ENCODE peak calls at places on chromosomes 2 and 18, in eight cellular contexts. O is lung, G is GM23338, W is H9, L is HCT116, E is osteoblast, I is SJCRH30, U is fibroblast of lung. S is an unnamed sample.

GRCh38 chr2:197515277-197515797 is 529 bp upstream of the MOB4 start:
- DNase-seq in U (no peak), E (no peak), W (no peak), I (no peak), L (peak), G (no peak), O (no peak), S (no peak)

GRCh38 chr18:36158261-36158867 is 28.7 kb downstream of the ELP2 start:
- DNase-seq in W (no peak), E (no peak), G (no peak), I (no peak), L (no peak), U (peak), O (no peak), S (no peak)

GRCh38 chr2:201696151-201696659 is 2.2 kb downstream of the MPP4 start:
- DNase-seq in W (no peak), G (no peak), E (peak), I (peak), L (no peak), O (no peak), U (peak), S (no peak)

GRCh38 chr2:223759569-223760430 is 77.6 kb downstream of the AP1S3 start:
- DNase-seq in W (no peak), E (no peak), O (no peak), G (no peak), U (peak), I (no peak), L (peak), S (no peak)

GRCh38 chr2:193868132-193868531 is 1673.4 kb upstream of the TMEFF2 start:
- DNase-seq in O (no peak), E (no peak), U (no peak), L (no peak), G (no peak), W (no peak), I (no peak), S (no peak)

GRCh38 chr2:162221064-162221463 is 22.2 kb downstream of the FAP start:
- DNase-seq in I (peak), U (peak), W (peak), E (peak), O (peak), G (peak), L (peak), S (peak)

GRCh38 chr2:2843969-2844548 is 513.0 kb upstream of the MYT1L start:
- DNase-seq in I (no peak), G (peak), U (no peak), L (peak), W (no peak), E (no peak), O (no peak), S (no peak)

GRCh38 chr2:216478151-216478550 is 20.5 kb upstream of the RPL37A start:
- DNase-seq in E (peak), G (no peak), U (peak), O (no peak), W (no peak), L (peak), I (peak), S (no peak)

GRCh38 chr2:175251425-175252041 is 70.0 kb upstream of the ATP5MC3 start:
- DNase-seq in I (no peak), W (no peak), G (peak), O (no peak), E (peak), L (peak), U (peak), S (no peak)

GRCh38 chr2:167961536-167961935 is 285.9 kb downstream of the STK39 start:
- DNase-seq in E (no peak), I (no peak), G (no peak), L (no peak), U (no peak), W (no peak), O (no peak), S (no peak)

GRCh38 chr18:33906046-33906445 is 318.7 kb downstream of the NOL4 start:
- DNase-seq in L (no peak), U (peak), I (no peak), W (no peak), E (no peak), G (no peak), O (no peak), S (no peak)

GRCh38 chr18:46427216-46427995 is 229.6 kb downstream of the LOXHD1 start:
- DNase-seq in U (no peak), G (no peak), E (no peak), L (no peak), W (no peak), O (no peak), I (no peak), S (no peak)

GRCh38 chr2:219352448-219353023 is 20.0 kb upstream of the RESP18 start:
- DNase-seq in G (peak), L (peak), O (peak), I (peak), E (peak), U (peak), W (peak), S (no peak)

GRCh38 chr2:60530660-60531276 is 22.7 kb downstream of the BCL11A start:
- DNase-seq in L (no peak), W (no peak), O (peak), E (no peak), U (peak), I (peak), G (peak), S (no peak)

GRCh38 chr2:3585239-3586109 is 9.4 kb upstream of the COLEC11 start:
- DNase-seq in G (no peak), E (no peak), L (no peak), W (no peak), U (peak), I (no peak), O (peak), S (peak)

GRCh38 chr18:51668101-51668500 is 470.6 kb upstream of the MEX3C start:
- DNase-seq in G (peak), W (peak), E (no peak), U (peak), O (peak), I (peak), L (peak), S (no peak)

GRCh38 chr2:231780123-231780908 is 766 bp downstream of the PDE6D start:
- DNase-seq in L (no peak), E (peak), W (peak), O (no peak), I (peak), U (peak), G (peak), S (no peak)

GRCh38 chr2:179826297-179826696 is 35.1 kb downstream of the ZNF385B start:
- DNase-seq in G (no peak), I (no peak), U (peak), O (no peak), W (no peak), E (no peak), L (no peak), S (no peak)

GRCh38 chr2:161306919-161307318 is 1.3 kb upstream of the PSMD14 start:
- DNase-seq in W (peak), L (no peak), O (no peak), G (peak), U (no peak), E (no peak), I (no peak), S (no peak)

GRCh38 chr2:64323192-64323591 is 130.8 kb upstream of the LGALSL start:
- DNase-seq in E (no peak), U (no peak), L (no peak), O (no peak), I (no peak), G (no peak), W (no peak), S (no peak)

GRCh38 chr2:179377296-179377695 is 112.7 kb upstream of the SESTD1 start:
- DNase-seq in L (no peak), O (no peak), U (peak), E (peak), G (no peak), W (no peak), I (no peak), S (no peak)

GRCh38 chr2:133600231-133600630 is 32.0 kb upstream of the NCKAP5 start:
- DNase-seq in O (no peak), L (no peak), E (no peak), U (no peak), W (no peak), I (no peak), G (no peak), S (no peak)

GRCh38 chr2:72138921-72139381 is 8.7 kb downstream of the CYP26B1 start:
- DNase-seq in U (peak), E (peak), O (no peak), I (no peak), G (no peak), W (peak), L (no peak), S (peak)

GRCh38 chr2:75221872-75222271 is 22.6 kb upstream of the TACR1 start:
- DNase-seq in U (peak), E (peak), O (no peak), W (no peak), G (no peak), L (no peak), I (no peak), S (no peak)

GRCh38 chr2:36951574-36951973 is 14.8 kb downstream of the STRN start:
- DNase-seq in E (peak), U (peak), L (no peak), W (no peak), I (no peak), O (no peak), G (no peak), S (no peak)

GRCh38 chr2:73972846-73973245 is 11.9 kb upstream of the TET3 start:
- DNase-seq in W (no peak), U (no peak), G (no peak), E (no peak), I (no peak), L (no peak), O (no peak), S (peak)

GRCh38 chr2:205770557-205770956 is 88.3 kb downstream of the NRP2 start:
- DNase-seq in O (no peak), E (no peak), G (no peak), U (no peak), W (no peak), I (no peak), L (no peak), S (no peak)

GRCh38 chr2:174072069-174072468 is 106.9 kb upstream of the SP3 start:
- DNase-seq in G (no peak), W (no peak), U (no peak), O (no peak), I (no peak), L (no peak), E (no peak), S (no peak)

GRCh38 chr2:174681983-174682577 is 82.2 kb downstream of the CHRNA1 start:
- DNase-seq in U (peak), E (peak), O (no peak), I (peak), G (peak), L (no peak), W (peak), S (peak)

GRCh38 chr2:11227595-11227994 is 72.3 kb downstream of the SLC66A3 start:
- DNase-seq in I (no peak), W (no peak), O (no peak), G (no peak), U (no peak), L (no peak), E (no peak), S (no peak)

GRCh38 chr2:130951018-130951417 is 114.3 kb downstream of the ARHGEF4 start:
- DNase-seq in G (no peak), U (no peak), O (no peak), E (no peak), I (no peak), L (no peak), W (no peak), S (no peak)

GRCh38 chr2:100018794-100019193 is 123.6 kb downstream of the AFF3 start:
- DNase-seq in W (no peak), G (no peak), L (no peak), I (no peak), O (no peak), U (peak), E (peak), S (no peak)

GRCh38 chr18:55402731-55403405 is 185.1 kb downstream of the TCF4 start:
- DNase-seq in U (peak), L (no peak), O (no peak), W (no peak), E (no peak), I (no peak), G (no peak), S (no peak)

GRCh38 chr2:51710222-51710621 is 678.3 kb upstream of the NRXN1 start:
- DNase-seq in G (peak), E (no peak), L (peak), U (no peak), I (no peak), O (no peak), W (peak), S (no peak)

GRCh38 chr2:161199885-161200284 is 39.7 kb downstream of the TANK start:
- DNase-seq in W (no peak), E (peak), L (no peak), O (no peak), G (no peak), U (no peak), I (no peak), S (no peak)

GRCh38 chr2:200247494-200247893 is 59.0 kb upstream of the SPATS2L start:
- DNase-seq in G (no peak), L (no peak), U (peak), I (no peak), W (no peak), E (no peak), O (no peak), S (no peak)

GRCh38 chr2:96115631-96116423 is 544 bp downstream of the ADRA2B start:
- DNase-seq in E (peak), G (peak), I (no peak), W (no peak), L (no peak), O (no peak), U (no peak), S (no peak)

GRCh38 chr2:24026233-24026632 is 16.3 kb downstream of the MFSD2B start:
- DNase-seq in L (no peak), U (no peak), G (peak), O (no peak), I (no peak), E (no peak), W (peak), S (no peak)

GRCh38 chr18:46042571-46043123 is 29.4 kb downstream of the PSTPIP2 start:
- DNase-seq in L (no peak), W (no peak), O (no peak), G (peak), E (peak), U (peak), I (peak), S (no peak)

GRCh38 chr2:222715729-222716128 is 44.3 kb downstream of the MOGAT1 start:
- DNase-seq in E (no peak), L (no peak), G (no peak), W (no peak), U (no peak), I (peak), O (no peak), S (no peak)
- H3K27ac ChIP-seq in E (no peak), L (no peak), G (no peak), W (no peak), U (no peak), I (peak), O (no peak), S (no peak)

DNA sequence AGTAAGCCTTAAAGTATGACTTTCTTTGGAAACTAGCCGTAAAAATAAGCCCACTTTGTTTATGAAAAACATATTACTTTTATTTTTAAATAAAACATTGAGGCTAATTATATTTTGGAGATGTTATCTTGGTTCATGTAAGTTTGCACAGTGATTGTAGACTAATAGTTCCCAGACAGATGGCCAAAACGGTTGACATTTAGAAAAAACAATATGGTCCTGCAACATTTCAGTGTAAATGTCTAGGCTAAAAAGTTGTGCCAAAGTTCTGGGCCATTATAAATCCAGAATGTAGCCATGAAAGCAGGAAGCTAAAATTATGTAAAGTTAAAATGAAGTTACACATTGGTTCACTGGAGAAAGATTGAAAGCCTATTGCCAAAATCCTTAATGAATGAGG is 43.6 kb downstream of the SLC5A7 start:
- DNase-seq in I (no peak), O (no peak), L (no peak), W (no peak), U (no peak), E (no peak), G (no peak), S (no peak)
- H3K27ac ChIP-seq in I (no peak), O (no peak), L (no peak), W (no peak), U (no peak), E (no peak), G (no peak), S (no peak)

GRCh38 chr2:191202209-191202721 is 42.9 kb upstream of the MYO1B start:
- DNase-seq in L (no peak), E (peak), G (no peak), W (no peak), U (peak), O (no peak), I (no peak), S (no peak)
- H3K27ac ChIP-seq in L (no peak), E (peak), G (no peak), W (no peak), U (peak), O (peak), I (no peak), S (no peak)

GRCh38 chr2:28347596-28347995 is 45.1 kb upstream of the FOSL2 start:
- DNase-seq in O (no peak), G (no peak), L (no peak), I (no peak), E (peak), U (no peak), W (no peak), S (no peak)

GRCh38 chr2:28348149-28348567 is 44.5 kb upstream of the FOSL2 start:
- DNase-seq in E (peak), O (no peak), L (no peak), W (no peak), I (no peak), G (no peak), U (no peak), S (no peak)

GRCh38 chr2:28350196-28350595 is 42.5 kb upstream of the FOSL2 start:
- DNase-seq in I (no peak), U (no peak), L (no peak), O (no peak), E (no peak), G (no peak), W (no peak), S (peak)

GRCh38 chr2:28349546-28350165 is 43.0 kb upstream of the FOSL2 start:
- DNase-seq in W (no peak), G (no peak), O (no peak), I (no peak), L (no peak), E (peak), U (no peak), S (no peak)

DNA sequence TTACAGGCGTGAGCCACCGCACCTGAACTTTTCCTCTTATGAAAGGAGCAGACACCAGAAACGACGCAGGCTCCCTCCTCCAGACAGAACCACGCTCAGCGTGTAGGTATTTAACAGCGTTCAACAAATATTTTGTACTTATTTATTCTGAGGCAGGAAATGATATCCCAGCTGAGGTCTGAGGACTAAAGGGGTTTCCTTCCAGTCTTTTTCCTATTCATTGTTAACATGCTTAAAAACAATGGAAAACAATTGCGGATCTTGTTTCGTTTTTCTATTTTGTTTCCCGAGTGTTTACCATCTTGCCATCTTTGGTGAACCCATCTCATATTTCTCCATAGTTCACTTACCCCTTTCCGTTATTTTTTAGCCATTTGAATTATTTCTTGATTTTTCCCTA is 43.7 kb upstream of the FOSL2 start:
- DNase-seq in U (no peak), G (no peak), I (no peak), O (no peak), E (peak), W (no peak), L (no peak), S (no peak)
- H3K27ac ChIP-seq in U (no peak), G (no peak), I (no peak), O (no peak), E (no peak), W (no peak), L (no peak), S (no peak)

GRCh38 chr2:237549216-237550056 is 16.9 kb upstream of the PRLH start:
- DNase-seq in W (no peak), L (no peak), O (no peak), E (peak), G (no peak), U (no peak), I (no peak), S (no peak)
- H3K27ac ChIP-seq in W (no peak), L (no peak), O (no peak), E (no peak), G (no peak), U (no peak), I (no peak), S (no peak)

DNA sequence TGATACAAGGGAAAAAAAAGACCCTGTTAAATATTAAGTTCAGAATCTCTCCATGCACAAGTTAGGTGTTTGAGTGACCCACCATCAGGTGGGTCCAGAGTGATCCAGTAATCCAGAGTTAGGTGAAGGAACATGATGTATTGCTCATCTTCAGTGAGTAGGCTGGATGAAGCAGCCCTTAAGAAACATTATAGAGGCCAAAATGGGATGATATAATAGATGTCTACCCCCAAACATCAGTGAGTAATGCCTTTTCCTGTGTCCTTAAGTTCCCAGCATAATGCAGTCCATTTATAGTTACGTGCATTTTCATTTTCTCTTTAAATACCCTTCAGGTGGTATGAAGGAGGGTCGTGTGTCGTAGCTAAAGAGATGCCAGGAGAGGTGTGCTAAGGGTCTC is 89.6 kb downstream of the MAP4K4 start:
- DNase-seq in L (no peak), I (no peak), E (no peak), W (no peak), O (no peak), G (no peak), U (peak), S (no peak)
- H3K27ac ChIP-seq in L (no peak), I (no peak), E (peak), W (no peak), O (no peak), G (no peak), U (no peak), S (no peak)

GRCh38 chr2:47063159-47063930 is 91.8 kb downstream of the STPG4 start:
- DNase-seq in G (no peak), E (peak), I (no peak), L (no peak), O (no peak), W (no peak), U (no peak), S (no peak)
- H3K27ac ChIP-seq in G (no peak), E (peak), I (no peak), L (no peak), O (no peak), W (no peak), U (peak), S (peak)

GRCh38 chr2:25808006-25808383 is 70.3 kb downstream of the ASXL2 start:
- DNase-seq in G (no peak), I (no peak), W (no peak), O (no peak), E (no peak), L (no peak), U (peak), S (no peak)
- H3K27ac ChIP-seq in G (no peak), I (no peak), W (no peak), O (no peak), E (peak), L (no peak), U (no peak), S (no peak)